ENCODE peak calls at places on chromosomes 6 and 20, in seven cellular contexts. N, F, W, S, O, K and M are unnamed samples.

GRCh38 chr20:18496740-18497592 is at the start of gene RBBP9:
- DNase-seq in N (peak), K (peak), W (peak), F (peak), O (peak), S (peak), M (peak)

GRCh38 chr20:62876826-62877728 is 15.5 kb upstream of the TCFL5 start:
- DNase-seq in N (no peak), O (peak), W (no peak), K (no peak), S (peak), F (peak), M (no peak)

GRCh38 chr20:51467971-51468626 is 74.4 kb downstream of the NFATC2 start:
- DNase-seq in S (no peak), N (no peak), W (no peak), F (no peak), K (no peak), O (no peak), M (no peak)

GRCh38 chr20:6058684-6059295 is 4.9 kb upstream of the LRRN4 start:
- DNase-seq in K (no peak), N (no peak), S (peak), F (peak), W (no peak), O (no peak), M (no peak)

GRCh38 chr6:158718431-158719126 is 68.7 kb downstream of the SYTL3 start:
- DNase-seq in K (no peak), W (no peak), O (peak), S (no peak), F (peak), N (no peak), M (peak)

GRCh38 chr6:144873653-144874378 is 588.7 kb downstream of the UTRN start:
- DNase-seq in K (no peak), N (no peak), W (no peak), F (no peak), S (no peak), O (no peak), M (no peak)

GRCh38 chr6:14747881-14748520 is 497.9 kb upstream of the JARID2 start:
- DNase-seq in W (no peak), O (no peak), N (no peak), S (no peak), K (peak), F (peak), M (peak)

GRCh38 chr20:58891686-58892125 is 39.2 kb downstream of the GNAS start:
- DNase-seq in K (no peak), F (no peak), N (peak), S (no peak), O (peak), W (no peak), M (peak)

GRCh38 chr6:39882567-39882953 is 51.7 kb downstream of the MOCS1 start:
- DNase-seq in K (peak), S (peak), W (peak), O (no peak), F (peak), N (no peak), M (peak)

GRCh38 chr6:144064831-144065668 is 30.3 kb downstream of the SF3B5 start:
- DNase-seq in F (no peak), S (no peak), K (no peak), N (peak), W (no peak), O (peak), M (no peak)

GRCh38 chr6:156752666-156753301 is 24.4 kb upstream of the ARID1B start:
- DNase-seq in K (no peak), W (no peak), N (peak), F (no peak), S (peak), O (peak), M (no peak)

GRCh38 chr6:73694711-73695411 is 1.1 kb upstream of the CD109 start:
- DNase-seq in K (peak), N (no peak), O (no peak), W (no peak), S (no peak), F (peak), M (peak)

GRCh38 chr6:109455502-109456282 is at the start of gene MICAL1:
- DNase-seq in S (peak), K (peak), O (peak), N (peak), F (peak), W (no peak), M (peak)

GRCh38 chr6:125370343-125370742 is 68.6 kb upstream of the HDDC2 start:
- DNase-seq in K (no peak), W (no peak), N (no peak), S (no peak), F (no peak), O (no peak), M (no peak)

GRCh38 chr6:84687487-84687886 is 76.9 kb downstream of the TBX18 start:
- DNase-seq in O (no peak), N (no peak), F (peak), W (no peak), K (no peak), S (no peak), M (no peak)

GRCh38 chr6:35489995-35490791 is 6.7 kb downstream of the TEAD3 start:
- DNase-seq in W (no peak), K (peak), S (peak), N (no peak), O (peak), F (peak), M (peak)

GRCh38 chr20:49575551-49576060 is 7.7 kb upstream of the PTGIS start:
- DNase-seq in N (no peak), K (no peak), S (peak), F (peak), O (no peak), W (no peak), M (peak)

GRCh38 chr6:6843057-6843627 is 254.6 kb downstream of the LY86 start:
- DNase-seq in S (no peak), K (peak), F (peak), O (no peak), W (no peak), N (no peak), M (peak)

GRCh38 chr20:2986466-2986865 is 57.0 kb upstream of the GNRH2 start:
- DNase-seq in F (peak), K (peak), N (no peak), W (no peak), S (no peak), O (no peak), M (peak)

GRCh38 chr6:170295519-170296422 is 4.9 kb upstream of the DLL1 start:
- DNase-seq in W (no peak), O (no peak), F (no peak), S (no peak), N (peak), K (no peak), M (no peak)

GRCh38 chr20:15012551-15012950 is 675.1 kb upstream of the FLRT3 start:
- DNase-seq in O (no peak), K (no peak), F (no peak), S (no peak), N (no peak), W (no peak), M (no peak)